ENCODE peak calls at places on chromosomes 1 and 21, in seven cellular contexts. One of them, this sample, is unnamed. For H3K4me1, the result is how much of the 10 kb centered on the place peaks cover.

GRCh38 chr1:162040657-162041056 is 17.0 kb upstream of the OLFML2B start:
- DNase-seq in transverse colon: no peak
- DNase-seq in Karpas-422: peak
- DNase-seq in heart right ventricle: no peak
- DNase-seq in stomach: no peak
- DNase-seq in CD8-positive, alpha-beta memory T cell: no peak
- DNase-seq in HAP-1: no peak
- DNase-seq in this sample: no peak

GRCh38 chr1:192005976-192006375 is 152.3 kb upstream of the RGS18 start:
- DNase-seq in HAP-1: no peak
- DNase-seq in transverse colon: no peak
- DNase-seq in CD8-positive, alpha-beta memory T cell: no peak
- DNase-seq in heart right ventricle: no peak
- DNase-seq in stomach: no peak
- DNase-seq in Karpas-422: no peak
- DNase-seq in this sample: no peak

GRCh38 chr1:234599617-234600417 is 10.2 kb downstream of the IRF2BP2 start:
- DNase-seq in Karpas-422: peak
- DNase-seq in transverse colon: peak
- DNase-seq in CD8-positive, alpha-beta memory T cell: peak
- DNase-seq in heart right ventricle: peak
- DNase-seq in HAP-1: peak
- DNase-seq in stomach: peak
- DNase-seq in this sample: peak

GRCh38 chr1:77948841-77949424 is 29.9 kb downstream of the FUBP1 start:
- DNase-seq in CD8-positive, alpha-beta memory T cell: no peak
- DNase-seq in heart right ventricle: peak
- DNase-seq in transverse colon: no peak
- DNase-seq in stomach: no peak
- DNase-seq in HAP-1: peak
- DNase-seq in Karpas-422: no peak
- DNase-seq in this sample: no peak

GRCh38 chr1:198047913-198048312 is 108.9 kb upstream of the NEK7 start:
- DNase-seq in Karpas-422: no peak
- DNase-seq in stomach: no peak
- DNase-seq in CD8-positive, alpha-beta memory T cell: no peak
- DNase-seq in HAP-1: no peak
- DNase-seq in heart right ventricle: no peak
- DNase-seq in transverse colon: no peak
- DNase-seq in this sample: no peak

GRCh38 chr1:66132324-66132723 is 339.6 kb downstream of the PDE4B start:
- DNase-seq in heart right ventricle: no peak
- DNase-seq in Karpas-422: no peak
- DNase-seq in HAP-1: no peak
- DNase-seq in stomach: no peak
- DNase-seq in transverse colon: no peak
- DNase-seq in CD8-positive, alpha-beta memory T cell: no peak
- DNase-seq in this sample: no peak

GRCh38 chr1:223765036-223765718 is 52.8 kb downstream of the CAPN2 start:
- DNase-seq in stomach: no peak
- DNase-seq in Karpas-422: no peak
- DNase-seq in transverse colon: peak
- DNase-seq in heart right ventricle: peak
- DNase-seq in CD8-positive, alpha-beta memory T cell: no peak
- DNase-seq in HAP-1: no peak
- DNase-seq in this sample: no peak

GRCh38 chr1:59146651-59147358 is 150.1 kb upstream of the FGGY start:
- DNase-seq in Karpas-422: no peak
- DNase-seq in CD8-positive, alpha-beta memory T cell: peak
- DNase-seq in HAP-1: peak
- DNase-seq in heart right ventricle: peak
- DNase-seq in transverse colon: peak
- DNase-seq in stomach: peak
- DNase-seq in this sample: peak

GRCh38 chr1:213369465-213369864 is 318.4 kb downstream of the RPS6KC1 start:
- DNase-seq in transverse colon: no peak
- DNase-seq in HAP-1: no peak
- DNase-seq in stomach: no peak
- DNase-seq in Karpas-422: no peak
- DNase-seq in heart right ventricle: no peak
- DNase-seq in CD8-positive, alpha-beta memory T cell: no peak
- DNase-seq in this sample: no peak

GRCh38 chr1:3078421-3078820 is 9.4 kb downstream of the PRDM16 start:
- DNase-seq in transverse colon: no peak
- DNase-seq in CD8-positive, alpha-beta memory T cell: no peak
- DNase-seq in HAP-1: no peak
- DNase-seq in stomach: no peak
- DNase-seq in Karpas-422: no peak
- DNase-seq in heart right ventricle: no peak
- DNase-seq in this sample: no peak

GRCh38 chr1:81433676-81434075 is 367.1 kb upstream of the ADGRL2 start:
- DNase-seq in HAP-1: no peak
- DNase-seq in transverse colon: no peak
- DNase-seq in Karpas-422: no peak
- DNase-seq in CD8-positive, alpha-beta memory T cell: no peak
- DNase-seq in heart right ventricle: no peak
- DNase-seq in stomach: no peak
- DNase-seq in this sample: no peak

GRCh38 chr1:65687435-65688214 is 105.1 kb upstream of the PDE4B start:
- DNase-seq in stomach: peak
- DNase-seq in transverse colon: peak
- DNase-seq in heart right ventricle: peak
- DNase-seq in HAP-1: peak
- DNase-seq in Karpas-422: peak
- DNase-seq in CD8-positive, alpha-beta memory T cell: peak
- DNase-seq in this sample: peak

GRCh38 chr1:56437959-56438358 is 141.4 kb downstream of the PLPP3 start:
- DNase-seq in transverse colon: no peak
- DNase-seq in heart right ventricle: no peak
- DNase-seq in Karpas-422: no peak
- DNase-seq in stomach: no peak
- DNase-seq in CD8-positive, alpha-beta memory T cell: no peak
- DNase-seq in HAP-1: no peak
- DNase-seq in this sample: no peak

GRCh38 chr1:1434131-1434811 is 1.2 kb upstream of the VWA1 start:
- DNase-seq in heart right ventricle: peak
- DNase-seq in stomach: peak
- DNase-seq in HAP-1: no peak
- DNase-seq in CD8-positive, alpha-beta memory T cell: no peak
- DNase-seq in Karpas-422: no peak
- DNase-seq in transverse colon: peak
- DNase-seq in this sample: peak

GRCh38 chr1:177346960-177347359 is 176.2 kb downstream of the BRINP2 start:
- DNase-seq in transverse colon: peak
- DNase-seq in heart right ventricle: no peak
- DNase-seq in CD8-positive, alpha-beta memory T cell: no peak
- DNase-seq in Karpas-422: no peak
- DNase-seq in HAP-1: no peak
- DNase-seq in stomach: peak
- DNase-seq in this sample: no peak

GRCh38 chr1:19453843-19454242 is 31.5 kb downstream of the CAPZB start:
- DNase-seq in CD8-positive, alpha-beta memory T cell: no peak
- DNase-seq in transverse colon: no peak
- DNase-seq in stomach: no peak
- DNase-seq in HAP-1: no peak
- DNase-seq in Karpas-422: peak
- DNase-seq in heart right ventricle: no peak
- DNase-seq in this sample: no peak

GRCh38 chr21:42523941-42524340 is 10.3 kb downstream of the SLC37A1 start:
- DNase-seq in stomach: peak
- DNase-seq in Karpas-422: no peak
- DNase-seq in heart right ventricle: no peak
- DNase-seq in CD8-positive, alpha-beta memory T cell: no peak
- DNase-seq in HAP-1: no peak
- DNase-seq in transverse colon: no peak
- DNase-seq in this sample: no peak

GRCh38 chr21:42526379-42526727 is 12.7 kb downstream of the SLC37A1 start:
- DNase-seq in stomach: peak
- DNase-seq in heart right ventricle: no peak
- DNase-seq in transverse colon: peak
- DNase-seq in Karpas-422: no peak
- DNase-seq in CD8-positive, alpha-beta memory T cell: no peak
- DNase-seq in HAP-1: no peak
- DNase-seq in this sample: no peak

GRCh38 chr21:42525676-42526378 is 12.2 kb downstream of the SLC37A1 start:
- DNase-seq in HAP-1: no peak
- DNase-seq in Karpas-422: no peak
- DNase-seq in stomach: no peak
- DNase-seq in transverse colon: no peak
- DNase-seq in CD8-positive, alpha-beta memory T cell: no peak
- DNase-seq in heart right ventricle: no peak
- DNase-seq in this sample: no peak

GRCh38 chr21:42524341-42525227 is 10.9 kb downstream of the SLC37A1 start:
- DNase-seq in Karpas-422: peak
- DNase-seq in CD8-positive, alpha-beta memory T cell: peak
- DNase-seq in HAP-1: peak
- DNase-seq in stomach: peak
- DNase-seq in transverse colon: peak
- DNase-seq in heart right ventricle: peak
- DNase-seq in this sample: peak

GRCh38 chr21:42525228-42525604 is 11.6 kb downstream of the SLC37A1 start:
- DNase-seq in stomach: no peak
- DNase-seq in CD8-positive, alpha-beta memory T cell: no peak
- DNase-seq in heart right ventricle: no peak
- DNase-seq in Karpas-422: no peak
- DNase-seq in HAP-1: no peak
- DNase-seq in transverse colon: no peak
- DNase-seq in this sample: no peak
- H3K4me1 ChIP-seq in stomach: half or more
- H3K4me1 ChIP-seq in CD8-positive, alpha-beta memory T cell: under half
- H3K4me1 ChIP-seq in heart right ventricle: half or more
- H3K4me1 ChIP-seq in Karpas-422: half or more
- H3K4me1 ChIP-seq in HAP-1: under half
- H3K4me1 ChIP-seq in transverse colon: half or more
- H3K4me1 ChIP-seq in this sample: under half

DNA sequence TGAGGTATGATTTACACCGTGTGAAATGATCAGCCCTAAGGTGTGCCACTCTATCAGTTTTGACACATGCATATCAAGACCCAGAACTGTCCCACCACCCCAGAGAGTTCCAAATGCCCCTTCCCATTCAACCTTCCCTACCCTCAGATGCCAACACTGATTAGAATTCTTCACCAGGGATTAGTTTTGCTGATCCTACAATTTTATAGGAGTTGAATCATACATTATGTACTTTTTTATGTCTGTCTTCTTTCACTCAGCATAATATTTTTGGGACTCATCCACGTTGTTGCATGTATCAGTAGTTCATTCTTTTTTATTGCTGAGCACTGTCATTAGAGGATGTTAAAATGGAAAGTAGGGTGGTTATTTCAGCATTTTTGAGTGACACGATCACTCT is 178.3 kb downstream of the ZSCAN20 start:
- DNase-seq in CD8-positive, alpha-beta memory T cell: no peak
- DNase-seq in stomach: no peak
- DNase-seq in heart right ventricle: no peak
- DNase-seq in transverse colon: no peak
- DNase-seq in Karpas-422: no peak
- DNase-seq in HAP-1: no peak
- DNase-seq in this sample: no peak
- H3K4me1 ChIP-seq in CD8-positive, alpha-beta memory T cell: under half
- H3K4me1 ChIP-seq in stomach: under half
- H3K4me1 ChIP-seq in heart right ventricle: under half
- H3K4me1 ChIP-seq in transverse colon: under half
- H3K4me1 ChIP-seq in Karpas-422: under half
- H3K4me1 ChIP-seq in HAP-1: under half
- H3K4me1 ChIP-seq in this sample: under half

GRCh38 chr1:221715321-221716169 is 26.3 kb downstream of the DUSP10 start:
- DNase-seq in heart right ventricle: no peak
- DNase-seq in stomach: no peak
- DNase-seq in CD8-positive, alpha-beta memory T cell: no peak
- DNase-seq in Karpas-422: no peak
- DNase-seq in HAP-1: peak
- DNase-seq in transverse colon: no peak
- DNase-seq in this sample: peak
- H3K4me1 ChIP-seq in heart right ventricle: under half
- H3K4me1 ChIP-seq in stomach: half or more
- H3K4me1 ChIP-seq in CD8-positive, alpha-beta memory T cell: under half
- H3K4me1 ChIP-seq in Karpas-422: under half
- H3K4me1 ChIP-seq in HAP-1: under half
- H3K4me1 ChIP-seq in transverse colon: under half
- H3K4me1 ChIP-seq in this sample: under half

GRCh38 chr1:160636076-160636475 is 10.8 kb downstream of the SLAMF1 start:
- DNase-seq in HAP-1: no peak
- DNase-seq in heart right ventricle: no peak
- DNase-seq in CD8-positive, alpha-beta memory T cell: no peak
- DNase-seq in stomach: no peak
- DNase-seq in Karpas-422: no peak
- DNase-seq in transverse colon: no peak
- DNase-seq in this sample: no peak
- H3K4me1 ChIP-seq in HAP-1: under half
- H3K4me1 ChIP-seq in heart right ventricle: under half
- H3K4me1 ChIP-seq in CD8-positive, alpha-beta memory T cell: half or more
- H3K4me1 ChIP-seq in stomach: under half
- H3K4me1 ChIP-seq in Karpas-422: under half
- H3K4me1 ChIP-seq in transverse colon: under half
- H3K4me1 ChIP-seq in this sample: under half

DNA sequence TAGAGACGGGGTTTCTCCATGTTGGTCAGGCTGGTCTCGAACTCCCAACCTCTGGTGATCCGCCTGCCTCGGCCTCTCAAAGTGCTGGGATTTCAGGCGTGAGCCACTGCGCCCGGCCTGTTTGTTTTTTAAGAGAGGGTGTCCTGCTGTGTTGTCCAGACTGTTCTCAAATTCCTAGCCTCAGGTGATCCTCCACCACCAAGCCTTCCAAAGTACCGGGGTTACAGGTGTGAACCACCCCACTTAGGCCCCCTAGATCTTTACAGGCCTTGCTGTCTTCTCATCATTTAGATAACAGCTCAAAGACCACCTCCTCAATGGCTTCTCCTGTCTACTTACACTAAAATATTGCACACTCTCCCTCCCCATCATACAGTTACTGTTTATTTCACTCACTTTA is 6.3 kb downstream of the SESN2 start:
- DNase-seq in heart right ventricle: no peak
- DNase-seq in HAP-1: no peak
- DNase-seq in transverse colon: no peak
- DNase-seq in stomach: no peak
- DNase-seq in Karpas-422: no peak
- DNase-seq in CD8-positive, alpha-beta memory T cell: no peak
- DNase-seq in this sample: no peak
- H3K4me1 ChIP-seq in heart right ventricle: under half
- H3K4me1 ChIP-seq in HAP-1: under half
- H3K4me1 ChIP-seq in transverse colon: under half
- H3K4me1 ChIP-seq in stomach: half or more
- H3K4me1 ChIP-seq in Karpas-422: under half
- H3K4me1 ChIP-seq in CD8-positive, alpha-beta memory T cell: under half
- H3K4me1 ChIP-seq in this sample: under half

GRCh38 chr1:85581802-85582686 is 1.5 kb downstream of the CCN1 start:
- DNase-seq in Karpas-422: no peak
- DNase-seq in CD8-positive, alpha-beta memory T cell: no peak
- DNase-seq in stomach: no peak
- DNase-seq in transverse colon: peak
- DNase-seq in heart right ventricle: peak
- DNase-seq in HAP-1: peak
- DNase-seq in this sample: peak
- H3K4me1 ChIP-seq in Karpas-422: under half
- H3K4me1 ChIP-seq in CD8-positive, alpha-beta memory T cell: under half
- H3K4me1 ChIP-seq in stomach: under half
- H3K4me1 ChIP-seq in transverse colon: under half
- H3K4me1 ChIP-seq in heart right ventricle: half or more
- H3K4me1 ChIP-seq in HAP-1: under half
- H3K4me1 ChIP-seq in this sample: under half